ENCODE peak calls at places on chromosomes 4 and X, in ten cellular contexts. One of them, this sample, is unnamed. For H3K4me1, the result is how much of the 10 kb centered on the place peaks cover.

GRCh38 chr4:124890522-124890921 is 178.0 kb upstream of the ANKRD50 start:
- DNase-seq in A549: no peak
- DNase-seq in sigmoid colon: no peak
- DNase-seq in esophagus muscularis mucosa: no peak
- DNase-seq in stomach: no peak
- DNase-seq in tibial nerve: no peak
- DNase-seq in GM12878: no peak
- DNase-seq in ovary: no peak
- DNase-seq in upper lobe of left lung: no peak
- DNase-seq in suprapubic skin: no peak
- DNase-seq in this sample: no peak

GRCh38 chr4:87865288-87865687 is 32.5 kb downstream of the MEPE start:
- DNase-seq in A549: no peak
- DNase-seq in sigmoid colon: no peak
- DNase-seq in esophagus muscularis mucosa: no peak
- DNase-seq in stomach: no peak
- DNase-seq in tibial nerve: no peak
- DNase-seq in GM12878: no peak
- DNase-seq in ovary: no peak
- DNase-seq in upper lobe of left lung: no peak
- DNase-seq in suprapubic skin: no peak
- DNase-seq in this sample: no peak

GRCh38 chr4:152415980-152416379 is 119.9 kb downstream of the FBXW7 start:
- DNase-seq in A549: no peak
- DNase-seq in sigmoid colon: no peak
- DNase-seq in esophagus muscularis mucosa: no peak
- DNase-seq in stomach: no peak
- DNase-seq in tibial nerve: no peak
- DNase-seq in GM12878: no peak
- DNase-seq in ovary: no peak
- DNase-seq in upper lobe of left lung: no peak
- DNase-seq in suprapubic skin: no peak
- DNase-seq in this sample: no peak

GRCh38 chr4:11954093-11954492 is 525.4 kb upstream of the HS3ST1 start:
- DNase-seq in A549: peak
- DNase-seq in sigmoid colon: no peak
- DNase-seq in esophagus muscularis mucosa: no peak
- DNase-seq in stomach: no peak
- DNase-seq in tibial nerve: no peak
- DNase-seq in GM12878: no peak
- DNase-seq in ovary: no peak
- DNase-seq in upper lobe of left lung: no peak
- DNase-seq in suprapubic skin: no peak
- DNase-seq in this sample: peak

GRCh38 chr4:110198472-110199419 is at the start of gene ELOVL6:
- DNase-seq in A549: peak
- DNase-seq in sigmoid colon: peak
- DNase-seq in esophagus muscularis mucosa: no peak
- DNase-seq in stomach: peak
- DNase-seq in tibial nerve: peak
- DNase-seq in GM12878: peak
- DNase-seq in ovary: peak
- DNase-seq in upper lobe of left lung: peak
- DNase-seq in suprapubic skin: peak
- DNase-seq in this sample: peak

GRCh38 chr4:141599853-141600252 is 36.5 kb upstream of the IL15 start:
- DNase-seq in A549: no peak
- DNase-seq in sigmoid colon: no peak
- DNase-seq in esophagus muscularis mucosa: no peak
- DNase-seq in stomach: no peak
- DNase-seq in tibial nerve: no peak
- DNase-seq in GM12878: no peak
- DNase-seq in ovary: no peak
- DNase-seq in upper lobe of left lung: no peak
- DNase-seq in suprapubic skin: no peak
- DNase-seq in this sample: no peak

GRCh38 chr4:118729287-118730286 is 44.4 kb downstream of the METTL14 start:
- DNase-seq in A549: no peak
- DNase-seq in sigmoid colon: no peak
- DNase-seq in esophagus muscularis mucosa: no peak
- DNase-seq in stomach: no peak
- DNase-seq in tibial nerve: no peak
- DNase-seq in GM12878: no peak
- DNase-seq in ovary: no peak
- DNase-seq in upper lobe of left lung: no peak
- DNase-seq in suprapubic skin: no peak
- DNase-seq in this sample: no peak

GRCh38 chr4:32396504-32396903 is 1676.3 kb downstream of the PCDH7 start:
- DNase-seq in A549: no peak
- DNase-seq in sigmoid colon: no peak
- DNase-seq in esophagus muscularis mucosa: no peak
- DNase-seq in stomach: no peak
- DNase-seq in tibial nerve: no peak
- DNase-seq in GM12878: no peak
- DNase-seq in ovary: no peak
- DNase-seq in upper lobe of left lung: no peak
- DNase-seq in suprapubic skin: no peak
- DNase-seq in this sample: no peak

GRCh38 chr4:89438102-89438831 is 130.7 kb upstream of the GPRIN3 start:
- DNase-seq in A549: peak
- DNase-seq in sigmoid colon: no peak
- DNase-seq in esophagus muscularis mucosa: no peak
- DNase-seq in stomach: peak
- DNase-seq in tibial nerve: no peak
- DNase-seq in GM12878: peak
- DNase-seq in ovary: no peak
- DNase-seq in upper lobe of left lung: no peak
- DNase-seq in suprapubic skin: no peak
- DNase-seq in this sample: peak

GRCh38 chr4:139554726-139555072 is 1.3 kb downstream of the SETD7 start:
- DNase-seq in A549: no peak
- DNase-seq in sigmoid colon: no peak
- DNase-seq in esophagus muscularis mucosa: no peak
- DNase-seq in stomach: no peak
- DNase-seq in tibial nerve: no peak
- DNase-seq in GM12878: no peak
- DNase-seq in ovary: no peak
- DNase-seq in upper lobe of left lung: no peak
- DNase-seq in suprapubic skin: no peak
- DNase-seq in this sample: no peak

GRCh38 chrX:123108513-123109427 is 75.3 kb upstream of the GRIA3 start:
- DNase-seq in A549: no peak
- DNase-seq in sigmoid colon: no peak
- DNase-seq in esophagus muscularis mucosa: no peak
- DNase-seq in stomach: no peak
- DNase-seq in tibial nerve: no peak
- DNase-seq in GM12878: no peak
- DNase-seq in ovary: no peak
- DNase-seq in upper lobe of left lung: no peak
- DNase-seq in suprapubic skin: no peak
- DNase-seq in this sample: no peak

GRCh38 chr4:67725981-67726380 is 25.0 kb upstream of the UBA6 start:
- DNase-seq in A549: no peak
- DNase-seq in sigmoid colon: no peak
- DNase-seq in esophagus muscularis mucosa: no peak
- DNase-seq in stomach: no peak
- DNase-seq in tibial nerve: no peak
- DNase-seq in GM12878: no peak
- DNase-seq in ovary: no peak
- DNase-seq in upper lobe of left lung: no peak
- DNase-seq in suprapubic skin: no peak
- DNase-seq in this sample: no peak

GRCh38 chr4:1416948-1417260 is 10.7 kb upstream of the NKX1-1 start:
- DNase-seq in A549: no peak
- DNase-seq in sigmoid colon: peak
- DNase-seq in esophagus muscularis mucosa: no peak
- DNase-seq in stomach: peak
- DNase-seq in tibial nerve: no peak
- DNase-seq in GM12878: no peak
- DNase-seq in ovary: no peak
- DNase-seq in upper lobe of left lung: no peak
- DNase-seq in suprapubic skin: no peak
- DNase-seq in this sample: no peak

GRCh38 chr4:138958519-138958918 is 57.1 kb upstream of the NOCT start:
- DNase-seq in A549: no peak
- DNase-seq in sigmoid colon: no peak
- DNase-seq in esophagus muscularis mucosa: no peak
- DNase-seq in stomach: no peak
- DNase-seq in tibial nerve: no peak
- DNase-seq in GM12878: no peak
- DNase-seq in ovary: no peak
- DNase-seq in upper lobe of left lung: no peak
- DNase-seq in suprapubic skin: no peak
- DNase-seq in this sample: no peak

GRCh38 chr4:186727977-186728519 is 4.4 kb upstream of the FAT1 start:
- DNase-seq in A549: no peak
- DNase-seq in sigmoid colon: no peak
- DNase-seq in esophagus muscularis mucosa: peak
- DNase-seq in stomach: no peak
- DNase-seq in tibial nerve: no peak
- DNase-seq in GM12878: no peak
- DNase-seq in ovary: no peak
- DNase-seq in upper lobe of left lung: no peak
- DNase-seq in suprapubic skin: no peak
- DNase-seq in this sample: no peak

GRCh38 chr4:113436360-113436759 is 325.2 kb downstream of the CAMK2D start:
- DNase-seq in A549: no peak
- DNase-seq in sigmoid colon: no peak
- DNase-seq in esophagus muscularis mucosa: no peak
- DNase-seq in stomach: no peak
- DNase-seq in tibial nerve: no peak
- DNase-seq in GM12878: no peak
- DNase-seq in ovary: peak
- DNase-seq in upper lobe of left lung: no peak
- DNase-seq in suprapubic skin: no peak
- DNase-seq in this sample: no peak

GRCh38 chrX:153317306-153317705 is 4.3 kb downstream of the PNMA6F start:
- DNase-seq in A549: no peak
- DNase-seq in sigmoid colon: no peak
- DNase-seq in esophagus muscularis mucosa: no peak
- DNase-seq in stomach: no peak
- DNase-seq in tibial nerve: no peak
- DNase-seq in GM12878: no peak
- DNase-seq in ovary: no peak
- DNase-seq in upper lobe of left lung: no peak
- DNase-seq in suprapubic skin: no peak
- DNase-seq in this sample: no peak

GRCh38 chr4:39539026-39539690 is 11.9 kb upstream of the UGDH start:
- DNase-seq in A549: no peak
- DNase-seq in sigmoid colon: no peak
- DNase-seq in esophagus muscularis mucosa: no peak
- DNase-seq in stomach: peak
- DNase-seq in tibial nerve: no peak
- DNase-seq in GM12878: no peak
- DNase-seq in ovary: no peak
- DNase-seq in upper lobe of left lung: no peak
- DNase-seq in suprapubic skin: no peak
- DNase-seq in this sample: no peak

GRCh38 chr4:39544580-39545315 is 17.5 kb upstream of the UGDH start:
- DNase-seq in A549: no peak
- DNase-seq in sigmoid colon: no peak
- DNase-seq in esophagus muscularis mucosa: no peak
- DNase-seq in stomach: no peak
- DNase-seq in tibial nerve: no peak
- DNase-seq in GM12878: no peak
- DNase-seq in ovary: no peak
- DNase-seq in upper lobe of left lung: no peak
- DNase-seq in suprapubic skin: no peak
- DNase-seq in this sample: no peak

GRCh38 chr4:39542633-39543393 is 15.6 kb upstream of the UGDH start:
- DNase-seq in A549: no peak
- DNase-seq in sigmoid colon: no peak
- DNase-seq in esophagus muscularis mucosa: no peak
- DNase-seq in stomach: peak
- DNase-seq in tibial nerve: no peak
- DNase-seq in GM12878: no peak
- DNase-seq in ovary: no peak
- DNase-seq in upper lobe of left lung: no peak
- DNase-seq in suprapubic skin: no peak
- DNase-seq in this sample: no peak

GRCh38 chr4:39541987-39542632 is 14.9 kb upstream of the UGDH start:
- DNase-seq in A549: no peak
- DNase-seq in sigmoid colon: no peak
- DNase-seq in esophagus muscularis mucosa: no peak
- DNase-seq in stomach: no peak
- DNase-seq in tibial nerve: no peak
- DNase-seq in GM12878: no peak
- DNase-seq in ovary: no peak
- DNase-seq in upper lobe of left lung: no peak
- DNase-seq in suprapubic skin: no peak
- DNase-seq in this sample: no peak
- TF ChIP-seq EP300 in A549: no peak
- TF ChIP-seq EP300 in sigmoid colon: no peak
- TF ChIP-seq EP300 in esophagus muscularis mucosa: no peak
- TF ChIP-seq EP300 in stomach: no peak
- TF ChIP-seq EP300 in tibial nerve: no peak
- TF ChIP-seq EP300 in GM12878: no peak
- TF ChIP-seq EP300 in ovary: no peak
- TF ChIP-seq EP300 in upper lobe of left lung: no peak
- TF ChIP-seq EP300 in suprapubic skin: no peak
- TF ChIP-seq EP300 in this sample: no peak

GRCh38 chrX:107728342-107729099 is 47.1 kb downstream of the TSC22D3 start:
- DNase-seq in A549: no peak
- DNase-seq in sigmoid colon: no peak
- DNase-seq in esophagus muscularis mucosa: no peak
- DNase-seq in stomach: no peak
- DNase-seq in tibial nerve: no peak
- DNase-seq in GM12878: no peak
- DNase-seq in ovary: no peak
- DNase-seq in upper lobe of left lung: no peak
- DNase-seq in suprapubic skin: no peak
- DNase-seq in this sample: no peak
- H3K27ac ChIP-seq in A549: peak
- H3K27ac ChIP-seq in sigmoid colon: peak
- H3K27ac ChIP-seq in esophagus muscularis mucosa: peak
- H3K27ac ChIP-seq in stomach: peak
- H3K27ac ChIP-seq in tibial nerve: peak
- H3K27ac ChIP-seq in GM12878: no peak
- H3K27ac ChIP-seq in ovary: peak
- H3K27ac ChIP-seq in upper lobe of left lung: peak
- H3K27ac ChIP-seq in suprapubic skin: no peak
- H3K27ac ChIP-seq in this sample: peak

GRCh38 chr4:7399433-7400234 is 35.1 kb downstream of the PSAPL1 start:
- DNase-seq in A549: no peak
- DNase-seq in sigmoid colon: peak
- DNase-seq in esophagus muscularis mucosa: no peak
- DNase-seq in stomach: peak
- DNase-seq in tibial nerve: no peak
- DNase-seq in GM12878: no peak
- DNase-seq in ovary: no peak
- DNase-seq in upper lobe of left lung: no peak
- DNase-seq in suprapubic skin: peak
- DNase-seq in this sample: no peak
- H3K4me1 ChIP-seq in A549: under half
- H3K4me1 ChIP-seq in sigmoid colon: under half
- H3K4me1 ChIP-seq in esophagus muscularis mucosa: half or more
- H3K4me1 ChIP-seq in stomach: under half
- H3K4me1 ChIP-seq in tibial nerve: under half
- H3K4me1 ChIP-seq in GM12878: under half
- H3K4me1 ChIP-seq in ovary: under half
- H3K4me1 ChIP-seq in upper lobe of left lung: under half
- H3K4me1 ChIP-seq in suprapubic skin: under half
- H3K4me1 ChIP-seq in this sample: under half

GRCh38 chr4:23991444-23991843 is 101.6 kb upstream of the PPARGC1A start:
- DNase-seq in A549: no peak
- DNase-seq in sigmoid colon: no peak
- DNase-seq in esophagus muscularis mucosa: no peak
- DNase-seq in stomach: no peak
- DNase-seq in tibial nerve: no peak
- DNase-seq in GM12878: no peak
- DNase-seq in ovary: no peak
- DNase-seq in upper lobe of left lung: no peak
- DNase-seq in suprapubic skin: no peak
- DNase-seq in this sample: no peak

GRCh38 chr4:23993373-23993772 is 103.5 kb upstream of the PPARGC1A start:
- DNase-seq in A549: no peak
- DNase-seq in sigmoid colon: no peak
- DNase-seq in esophagus muscularis mucosa: no peak
- DNase-seq in stomach: no peak
- DNase-seq in tibial nerve: no peak
- DNase-seq in GM12878: no peak
- DNase-seq in ovary: no peak
- DNase-seq in upper lobe of left lung: no peak
- DNase-seq in suprapubic skin: no peak
- DNase-seq in this sample: no peak
- TF ChIP-seq EP300 in A549: no peak
- TF ChIP-seq EP300 in sigmoid colon: no peak
- TF ChIP-seq EP300 in esophagus muscularis mucosa: no peak
- TF ChIP-seq EP300 in stomach: no peak
- TF ChIP-seq EP300 in tibial nerve: no peak
- TF ChIP-seq EP300 in GM12878: no peak
- TF ChIP-seq EP300 in ovary: no peak
- TF ChIP-seq EP300 in upper lobe of left lung: no peak
- TF ChIP-seq EP300 in suprapubic skin: no peak
- TF ChIP-seq EP300 in this sample: no peak

This sample was measured in transverse colon.